ENCODE peak calls at places on chromosomes 13 and 19, in ten cellular contexts. One of them, this sample, is unnamed.

GRCh38 chr13:95199896-95200295 is 101.4 kb downstream of the ABCC4 start:
- DNase-seq in neural progenitor cell: no peak
- DNase-seq in pancreas: no peak
- DNase-seq in GM23338: no peak
- DNase-seq in AG04450: no peak
- DNase-seq in right lobe of liver: no peak
- DNase-seq in CD8-positive, alpha-beta T cell: no peak
- DNase-seq in endodermal cell: no peak
- DNase-seq in testis: no peak
- DNase-seq in heart right ventricle: no peak
- DNase-seq in this sample: peak; percentile 50

GRCh38 chr19:30406220-30406944 is 34.2 kb downstream of the ZNF536 start:
- DNase-seq in neural progenitor cell: peak; percentile 58
- DNase-seq in pancreas: no peak
- DNase-seq in GM23338: peak; percentile 56
- DNase-seq in AG04450: no peak
- DNase-seq in right lobe of liver: no peak
- DNase-seq in CD8-positive, alpha-beta T cell: no peak
- DNase-seq in endodermal cell: peak; percentile 73
- DNase-seq in testis: peak; percentile 60
- DNase-seq in heart right ventricle: peak; percentile 33
- DNase-seq in this sample: no peak

GRCh38 chr13:110014719-110015118 is 228.3 kb upstream of the IRS2 start:
- DNase-seq in neural progenitor cell: no peak
- DNase-seq in pancreas: no peak
- DNase-seq in GM23338: no peak
- DNase-seq in AG04450: no peak
- DNase-seq in right lobe of liver: no peak
- DNase-seq in CD8-positive, alpha-beta T cell: no peak
- DNase-seq in endodermal cell: no peak
- DNase-seq in testis: no peak
- DNase-seq in heart right ventricle: no peak
- DNase-seq in this sample: no peak

GRCh38 chr13:110907951-110908898 is 6.6 kb downstream of the ANKRD10 start:
- DNase-seq in neural progenitor cell: no peak
- DNase-seq in pancreas: peak; percentile 61
- DNase-seq in GM23338: peak; percentile 90
- DNase-seq in AG04450: no peak
- DNase-seq in right lobe of liver: peak; percentile 55
- DNase-seq in CD8-positive, alpha-beta T cell: no peak
- DNase-seq in endodermal cell: peak; percentile 82
- DNase-seq in testis: peak; percentile 67
- DNase-seq in heart right ventricle: no peak
- DNase-seq in this sample: peak; percentile 78

GRCh38 chr19:34560229-34560628 is 78.7 kb downstream of the WTIP start:
- DNase-seq in neural progenitor cell: no peak
- DNase-seq in pancreas: no peak
- DNase-seq in GM23338: peak; percentile 14
- DNase-seq in AG04450: no peak
- DNase-seq in right lobe of liver: no peak
- DNase-seq in CD8-positive, alpha-beta T cell: no peak
- DNase-seq in endodermal cell: no peak
- DNase-seq in testis: no peak
- DNase-seq in heart right ventricle: no peak
- DNase-seq in this sample: no peak

GRCh38 chr13:87666826-87667225 is 4.3 kb upstream of the SLITRK5 start:
- DNase-seq in neural progenitor cell: no peak
- DNase-seq in pancreas: no peak
- DNase-seq in GM23338: no peak
- DNase-seq in AG04450: no peak
- DNase-seq in right lobe of liver: no peak
- DNase-seq in CD8-positive, alpha-beta T cell: no peak
- DNase-seq in endodermal cell: no peak
- DNase-seq in testis: no peak
- DNase-seq in heart right ventricle: no peak
- DNase-seq in this sample: no peak

GRCh38 chr13:32261567-32261966 is 53.6 kb downstream of the ZAR1L start:
- DNase-seq in neural progenitor cell: no peak
- DNase-seq in pancreas: peak; percentile 49
- DNase-seq in GM23338: no peak
- DNase-seq in AG04450: peak; percentile 50
- DNase-seq in right lobe of liver: peak; percentile 62
- DNase-seq in CD8-positive, alpha-beta T cell: no peak
- DNase-seq in endodermal cell: no peak
- DNase-seq in testis: peak; percentile 71
- DNase-seq in heart right ventricle: peak; percentile 58
- DNase-seq in this sample: peak; percentile 14

GRCh38 chr13:43107780-43108179 is 84.4 kb downstream of the DNAJC15 start:
- DNase-seq in neural progenitor cell: no peak
- DNase-seq in pancreas: no peak
- DNase-seq in GM23338: no peak
- DNase-seq in AG04450: no peak
- DNase-seq in right lobe of liver: no peak
- DNase-seq in CD8-positive, alpha-beta T cell: no peak
- DNase-seq in endodermal cell: no peak
- DNase-seq in testis: no peak
- DNase-seq in heart right ventricle: no peak
- DNase-seq in this sample: no peak

DNA sequence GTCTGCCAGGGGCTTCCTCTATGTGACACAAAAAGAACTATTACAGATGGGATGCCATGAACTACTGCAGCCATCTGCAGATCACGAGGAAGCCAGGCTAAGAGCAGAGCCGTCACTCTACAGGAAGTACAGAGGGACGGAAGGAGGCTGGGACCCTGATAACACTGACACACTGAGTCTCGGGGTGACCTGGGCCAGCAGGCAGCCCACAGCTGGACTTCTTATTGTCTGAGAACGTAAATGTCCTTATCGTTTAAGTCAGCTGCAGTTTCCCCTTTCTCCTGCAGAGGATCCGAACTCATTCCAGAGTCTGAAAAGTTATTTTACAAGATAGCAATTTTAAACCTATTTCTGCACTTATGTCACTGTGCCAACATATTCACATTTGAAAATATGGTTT is 20.7 kb downstream of the PARP4 start:
- DNase-seq in neural progenitor cell: no peak
- DNase-seq in pancreas: no peak
- DNase-seq in GM23338: no peak
- DNase-seq in AG04450: no peak
- DNase-seq in right lobe of liver: no peak
- DNase-seq in CD8-positive, alpha-beta T cell: no peak
- DNase-seq in endodermal cell: no peak
- DNase-seq in testis: no peak
- DNase-seq in heart right ventricle: no peak
- DNase-seq in this sample: no peak
- TF ChIP-seq CTCF in neural progenitor cell: no peak
- TF ChIP-seq CTCF in pancreas: no peak
- TF ChIP-seq CTCF in GM23338: peak; percentile 28
- TF ChIP-seq CTCF in AG04450: peak; percentile 21
- TF ChIP-seq CTCF in right lobe of liver: no peak
- TF ChIP-seq CTCF in CD8-positive, alpha-beta T cell: no peak
- TF ChIP-seq CTCF in endodermal cell: peak; percentile 48
- TF ChIP-seq CTCF in testis: no peak
- TF ChIP-seq CTCF in heart right ventricle: no peak
- TF ChIP-seq CTCF in this sample: no peak

GRCh38 chr19:40511487-40511886 is 44.7 kb downstream of the SPTBN4 start:
- DNase-seq in neural progenitor cell: no peak
- DNase-seq in pancreas: no peak
- DNase-seq in GM23338: no peak
- DNase-seq in AG04450: no peak
- DNase-seq in right lobe of liver: no peak
- DNase-seq in CD8-positive, alpha-beta T cell: no peak
- DNase-seq in endodermal cell: no peak
- DNase-seq in testis: no peak
- DNase-seq in heart right ventricle: no peak
- DNase-seq in this sample: no peak

GRCh38 chr19:40512473-40513344 is 45.9 kb downstream of the SPTBN4 start:
- DNase-seq in neural progenitor cell: peak; percentile 81
- DNase-seq in pancreas: no peak
- DNase-seq in GM23338: peak; percentile 82
- DNase-seq in AG04450: no peak
- DNase-seq in right lobe of liver: no peak
- DNase-seq in CD8-positive, alpha-beta T cell: no peak
- DNase-seq in endodermal cell: peak; percentile 84
- DNase-seq in testis: peak; percentile 32
- DNase-seq in heart right ventricle: no peak
- DNase-seq in this sample: no peak

GRCh38 chr19:40513741-40514315 is 47.0 kb downstream of the SPTBN4 start:
- DNase-seq in neural progenitor cell: no peak
- DNase-seq in pancreas: no peak
- DNase-seq in GM23338: no peak
- DNase-seq in AG04450: no peak
- DNase-seq in right lobe of liver: no peak
- DNase-seq in CD8-positive, alpha-beta T cell: no peak
- DNase-seq in endodermal cell: no peak
- DNase-seq in testis: no peak
- DNase-seq in heart right ventricle: no peak
- DNase-seq in this sample: no peak

GRCh38 chr19:40512110-40512472 is 45.3 kb downstream of the SPTBN4 start:
- DNase-seq in neural progenitor cell: no peak
- DNase-seq in pancreas: no peak
- DNase-seq in GM23338: no peak
- DNase-seq in AG04450: no peak
- DNase-seq in right lobe of liver: no peak
- DNase-seq in CD8-positive, alpha-beta T cell: no peak
- DNase-seq in endodermal cell: no peak
- DNase-seq in testis: no peak
- DNase-seq in heart right ventricle: no peak
- DNase-seq in this sample: no peak

GRCh38 chr19:40513345-40513678 is 46.5 kb downstream of the SPTBN4 start:
- DNase-seq in neural progenitor cell: no peak
- DNase-seq in pancreas: no peak
- DNase-seq in GM23338: no peak
- DNase-seq in AG04450: no peak
- DNase-seq in right lobe of liver: no peak
- DNase-seq in CD8-positive, alpha-beta T cell: no peak
- DNase-seq in endodermal cell: no peak
- DNase-seq in testis: no peak
- DNase-seq in heart right ventricle: no peak
- DNase-seq in this sample: no peak
- H3K27me3 ChIP-seq in neural progenitor cell: peaks cover 100% of the 10 kb centered on the region
- H3K27me3 ChIP-seq in pancreas: peaks cover 18% of the 10 kb centered on the region
- H3K27me3 ChIP-seq in GM23338: peaks cover 89% of the 10 kb centered on the region
- H3K27me3 ChIP-seq in AG04450: peaks cover 37% of the 10 kb centered on the region
- H3K27me3 ChIP-seq in right lobe of liver: no peaks in the 10 kb centered on the region
- H3K27me3 ChIP-seq in CD8-positive, alpha-beta T cell: peaks cover 7% of the 10 kb centered on the region
- H3K27me3 ChIP-seq in endodermal cell: peaks cover 95% of the 10 kb centered on the region
- H3K27me3 ChIP-seq in testis: no peaks in the 10 kb centered on the region
- H3K27me3 ChIP-seq in heart right ventricle: peaks cover 62% of the 10 kb centered on the region
- H3K27me3 ChIP-seq in this sample: peaks cover 32% of the 10 kb centered on the region

GRCh38 chr19:47778089-47778953 is at the start of gene SELENOW:
- DNase-seq in neural progenitor cell: peak; percentile 92
- DNase-seq in pancreas: peak; percentile 79
- DNase-seq in GM23338: peak; percentile 88
- DNase-seq in AG04450: peak; percentile 27
- DNase-seq in right lobe of liver: peak; percentile 78
- DNase-seq in CD8-positive, alpha-beta T cell: peak; percentile 72
- DNase-seq in endodermal cell: peak; percentile 94
- DNase-seq in testis: peak; percentile 78
- DNase-seq in heart right ventricle: peak; percentile 80
- DNase-seq in this sample: no peak

GRCh38 chr19:47781590-47782318 is 3.3 kb downstream of the SELENOW start:
- DNase-seq in neural progenitor cell: no peak
- DNase-seq in pancreas: no peak
- DNase-seq in GM23338: no peak
- DNase-seq in AG04450: no peak
- DNase-seq in right lobe of liver: no peak
- DNase-seq in CD8-positive, alpha-beta T cell: no peak
- DNase-seq in endodermal cell: no peak
- DNase-seq in testis: peak; percentile 71
- DNase-seq in heart right ventricle: no peak
- DNase-seq in this sample: no peak

GRCh38 chr19:47778954-47779351 is 450 bp downstream of the SELENOW start:
- DNase-seq in neural progenitor cell: peak; percentile 33
- DNase-seq in pancreas: peak; percentile 65
- DNase-seq in GM23338: no peak
- DNase-seq in AG04450: no peak
- DNase-seq in right lobe of liver: peak; percentile 55
- DNase-seq in CD8-positive, alpha-beta T cell: no peak
- DNase-seq in endodermal cell: no peak
- DNase-seq in testis: no peak
- DNase-seq in heart right ventricle: no peak
- DNase-seq in this sample: no peak

GRCh38 chr19:47779524-47780214 is 1.2 kb downstream of the SELENOW start:
- DNase-seq in neural progenitor cell: no peak
- DNase-seq in pancreas: peak; percentile 66
- DNase-seq in GM23338: no peak
- DNase-seq in AG04450: no peak
- DNase-seq in right lobe of liver: no peak
- DNase-seq in CD8-positive, alpha-beta T cell: no peak
- DNase-seq in endodermal cell: no peak
- DNase-seq in testis: peak; percentile 43
- DNase-seq in heart right ventricle: peak; percentile 77
- DNase-seq in this sample: no peak

DNA sequence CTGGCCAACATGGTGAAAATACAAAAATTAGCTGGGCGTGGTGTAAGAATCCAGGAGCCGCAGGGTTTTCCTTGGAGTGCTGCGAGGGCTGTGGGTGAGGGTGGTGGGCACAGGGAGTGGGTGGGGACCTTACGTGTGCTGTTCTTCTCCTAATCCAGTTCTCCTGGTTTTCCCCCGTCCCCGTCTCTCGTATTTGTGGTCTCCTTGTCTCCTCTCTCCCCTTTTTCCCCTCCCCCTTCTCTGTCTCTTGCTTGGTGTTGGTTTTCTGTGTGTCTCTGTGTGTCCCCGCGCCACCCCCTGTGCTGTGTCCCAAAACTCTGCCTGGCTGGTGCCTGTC is 1.7 kb downstream of the SELENOW start:
- DNase-seq in neural progenitor cell: no peak
- DNase-seq in pancreas: no peak
- DNase-seq in GM23338: no peak
- DNase-seq in AG04450: no peak
- DNase-seq in right lobe of liver: no peak
- DNase-seq in CD8-positive, alpha-beta T cell: no peak
- DNase-seq in endodermal cell: no peak
- DNase-seq in testis: no peak
- DNase-seq in heart right ventricle: no peak
- DNase-seq in this sample: no peak
- H3K4me3 ChIP-seq in neural progenitor cell: peak overlapping the region; percentile 74
- H3K4me3 ChIP-seq in pancreas: no peak overlapping the region
- H3K4me3 ChIP-seq in GM23338: peak overlapping the region; percentile 98
- H3K4me3 ChIP-seq in AG04450: peak overlapping the region; percentile 94
- H3K4me3 ChIP-seq in right lobe of liver: no peak overlapping the region
- H3K4me3 ChIP-seq in CD8-positive, alpha-beta T cell: no peak overlapping the region
- H3K4me3 ChIP-seq in endodermal cell: peak overlapping the region; percentile 97
- H3K4me3 ChIP-seq in testis: no peak overlapping the region
- H3K4me3 ChIP-seq in heart right ventricle: peak overlapping the region; percentile 90
- H3K4me3 ChIP-seq in this sample: no peak overlapping the region

DNA sequence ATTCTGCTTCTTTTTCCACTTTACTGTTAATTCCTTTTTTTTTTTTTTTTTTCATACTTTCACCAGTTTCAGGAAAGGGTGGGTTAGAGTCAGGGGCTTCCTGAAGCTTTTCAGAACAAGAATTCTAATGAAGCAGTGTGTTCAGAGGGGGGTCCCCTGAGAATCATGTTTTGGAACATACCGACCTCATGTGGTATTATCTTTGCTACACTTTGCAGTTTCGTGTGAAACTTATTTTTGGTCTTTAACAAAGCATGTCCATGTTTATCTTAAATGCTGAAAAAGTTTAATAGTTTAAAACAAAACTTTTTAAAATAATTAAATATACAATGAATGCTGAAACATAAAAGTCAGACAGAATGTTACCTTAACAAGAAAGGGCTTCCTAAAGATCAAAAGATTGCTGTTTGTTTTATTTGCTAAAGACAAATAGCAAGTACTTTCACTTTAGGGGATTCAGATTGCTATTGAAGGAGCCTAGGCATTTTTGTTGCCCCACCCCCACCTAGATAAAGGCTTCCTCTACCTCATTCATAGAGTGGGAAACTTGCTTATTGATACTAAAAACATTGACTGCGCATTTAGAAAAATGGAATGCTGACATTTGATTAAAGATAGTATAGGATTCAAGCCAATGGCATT is 21.1 kb upstream of the POMP start:
- DNase-seq in neural progenitor cell: no peak
- DNase-seq in pancreas: no peak
- DNase-seq in GM23338: peak; percentile 41
- DNase-seq in AG04450: no peak
- DNase-seq in right lobe of liver: no peak
- DNase-seq in CD8-positive, alpha-beta T cell: no peak
- DNase-seq in endodermal cell: no peak
- DNase-seq in testis: peak; percentile 22
- DNase-seq in heart right ventricle: no peak
- DNase-seq in this sample: no peak
- TF ChIP-seq CTCF in neural progenitor cell: no peak
- TF ChIP-seq CTCF in pancreas: no peak
- TF ChIP-seq CTCF in GM23338: no peak
- TF ChIP-seq CTCF in AG04450: no peak
- TF ChIP-seq CTCF in right lobe of liver: no peak
- TF ChIP-seq CTCF in CD8-positive, alpha-beta T cell: no peak
- TF ChIP-seq CTCF in endodermal cell: no peak
- TF ChIP-seq CTCF in testis: no peak
- TF ChIP-seq CTCF in heart right ventricle: no peak
- TF ChIP-seq CTCF in this sample: no peak

This sample was measured in kidney epithelial cell.